ENCODE peak calls at places on chromosomes 16 and 17, in four cellular contexts. Z is pancreas, Q is AG09309, X is endothelial cell of umbilical vein. M is an unnamed sample.

GRCh38 chr17:30970757-30971567 is at the start of gene RNF135:
- DNase-seq in Q (peak; percentile 46), Z (peak; percentile 78), X (peak; percentile 84), M (peak; percentile 95)

GRCh38 chr16:70428178-70428998 is 10.5 kb downstream of the ST3GAL2 start:
- DNase-seq in Z (peak; percentile 95), Q (peak; percentile 71), X (peak; percentile 96), M (peak; percentile 95)

GRCh38 chr17:42288078-42288984 is at the start of gene STAT5A:
- DNase-seq in Z (peak; percentile 86), X (peak; percentile 88), Q (no peak), M (peak; percentile 89)

GRCh38 chr17:36939059-36939943 is 2.0 kb downstream of the LHX1 start:
- DNase-seq in Z (no peak), X (no peak), Q (no peak), M (no peak)

GRCh38 chr17:48641541-48642058 is 15.4 kb upstream of the HOXB9 start:
- DNase-seq in Z (no peak), Q (no peak), X (no peak), M (no peak)

GRCh38 chr17:65441053-65441635 is 120.3 kb downstream of the AXIN2 start:
- DNase-seq in Q (no peak), Z (no peak), X (no peak), M (no peak)

GRCh38 chr17:17757391-17757791 is 76.1 kb downstream of the RAI1 start:
- DNase-seq in Q (no peak), Z (no peak), X (no peak), M (no peak)

GRCh38 chr17:57458718-57459285 is 202.5 kb downstream of the MSI2 start:
- DNase-seq in X (no peak), Q (no peak), Z (no peak), M (no peak)

GRCh38 chr16:52578007-52578828 is 31.3 kb upstream of the TOX3 start:
- DNase-seq in Z (no peak), Q (no peak), X (no peak), M (no peak)

GRCh38 chr17:42852351-42852750 is 1.4 kb downstream of the AOC3 start:
- DNase-seq in Z (no peak), X (no peak), Q (no peak), M (no peak)

GRCh38 chr16:2514333-2515179 is 804 bp downstream of the ATP6V0C start:
- DNase-seq in Q (no peak), X (no peak), Z (peak; percentile 70), M (no peak)

GRCh38 chr16:57613514-57613913 is 14.9 kb upstream of the ADGRG1 start:
- DNase-seq in X (no peak), Z (no peak), Q (no peak), M (no peak)

GRCh38 chr17:28174352-28175046 is 132.0 kb downstream of the NLK start:
- DNase-seq in Q (no peak), Z (no peak), X (peak; percentile 29), M (no peak)

GRCh38 chr17:66836063-66837005 is 1.4 kb downstream of the CACNG5 start:
- DNase-seq in Q (no peak), X (no peak), Z (no peak), M (no peak)

GRCh38 chr16:30570621-30571443 is 682 bp downstream of the ZNF688 start:
- DNase-seq in Z (peak; percentile 45), Q (no peak), X (peak; percentile 42), M (no peak)

GRCh38 chr16:645852-646678 is 3.1 kb upstream of the WDR90 start:
- DNase-seq in Z (no peak), X (no peak), Q (no peak), M (no peak)

GRCh38 chr16:10494343-10495030 is 85.9 kb downstream of the EMP2 start:
- DNase-seq in Q (no peak), X (no peak), Z (no peak), M (no peak)

GRCh38 chr17:34360571-34360970 is 2.5 kb downstream of the CCL1 start:
- DNase-seq in Q (no peak), Z (no peak), X (no peak), M (no peak)

GRCh38 chr17:67150826-67151225 is 94.2 kb downstream of the HELZ start:
- DNase-seq in X (no peak), Q (no peak), Z (no peak), M (no peak)

GRCh38 chr16:85401917-85402766 is 211.0 kb upstream of the GSE1 start:
- DNase-seq in Z (no peak), Q (no peak), X (no peak), M (no peak)

GRCh38 chr16:22397459-22397858 is 23.0 kb upstream of the CDR2 start:
- DNase-seq in X (no peak), Q (peak; percentile 95), Z (no peak), M (peak; percentile 96)

GRCh38 chr16:72856797-72857196 is 191.1 kb downstream of the ZFHX3 start:
- DNase-seq in Q (no peak), Z (no peak), X (no peak), M (peak; percentile 27)

GRCh38 chr16:75591001-75591852 is 25.0 kb downstream of the GABARAPL2 start:
- DNase-seq in X (peak; percentile 52), Q (peak; percentile 52), Z (no peak), M (peak; percentile 79)

GRCh38 chr17:58643147-58643546 is 48.7 kb downstream of the TEX14 start:
- DNase-seq in X (peak; percentile 35), Z (no peak), Q (no peak), M (peak; percentile 61)

GRCh38 chr17:40532520-40533253 is 31.3 kb upstream of the TNS4 start:
- DNase-seq in Z (no peak), Q (no peak), X (peak; percentile 94), M (no peak)

GRCh38 chr17:82356028-82356427 is 3.0 kb upstream of the TEX19 start:
- DNase-seq in Q (no peak), Z (peak; percentile 66), X (no peak), M (no peak)

GRCh38 chr17:14427914-14428639 is 127.2 kb downstream of the HS3ST3B1 start:
- DNase-seq in Z (no peak), Q (no peak), X (no peak), M (no peak)

GRCh38 chr16:81567987-81568748 is 123.6 kb downstream of the CMIP start:
- DNase-seq in X (peak; percentile 49), Z (peak; percentile 59), Q (peak; percentile 20), M (peak; percentile 76)

GRCh38 chr16:85602831-85603755 is 10.0 kb upstream of the GSE1 start:
- DNase-seq in Q (no peak), Z (peak; percentile 88), X (no peak), M (no peak)

GRCh38 chr17:50151937-50152547 is 1.6 kb upstream of the PPP1R9B start:
- DNase-seq in Q (peak; percentile 48), Z (peak; percentile 78), X (peak; percentile 81), M (peak; percentile 95)

GRCh38 chr17:62869885-62870580 is 61.9 kb upstream of the MARCHF10 start:
- DNase-seq in X (no peak), Z (no peak), Q (no peak), M (peak; percentile 86)

GRCh38 chr17:46742539-46743270 is 75.8 kb downstream of the WNT3 start:
- DNase-seq in X (peak; percentile 57), Q (peak; percentile 52), Z (no peak), M (peak; percentile 96)

GRCh38 chr16:16154292-16154951 is 68.9 kb downstream of the ABCC6 start:
- DNase-seq in Z (no peak), X (no peak), Q (no peak), M (no peak)

GRCh38 chr16:66131156-66131807 is 235.2 kb upstream of the CDH5 start:
- DNase-seq in Q (no peak), X (no peak), Z (no peak), M (peak; percentile 49)

DNA sequence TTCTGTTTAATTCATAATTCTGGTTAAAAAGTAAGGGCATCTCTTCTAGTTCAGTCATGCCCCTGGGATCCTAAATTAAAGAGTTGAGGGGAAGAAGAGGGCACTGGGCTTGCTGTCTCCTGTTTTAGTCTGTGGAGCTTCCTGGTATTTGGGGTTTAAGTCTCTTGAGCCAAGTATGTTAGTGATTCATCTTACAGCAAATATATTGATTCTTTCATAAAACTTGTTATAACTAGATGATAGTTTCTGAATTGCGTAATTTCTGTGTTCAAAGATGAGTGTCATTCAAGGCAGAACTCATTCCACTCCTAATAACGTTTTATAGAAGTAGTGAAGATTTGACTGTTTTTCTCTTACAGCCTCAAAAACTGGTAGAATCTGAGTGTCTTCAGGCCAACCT is 1.7 kb downstream of the TXNDC17 start:
- DNase-seq in Z (no peak), X (no peak), Q (no peak), M (peak; percentile 55)
- H3K4me3 ChIP-seq in Z (no peak overlapping the region), X (no peak overlapping the region), Q (no peak overlapping the region), M (no peak overlapping the region)

GRCh38 chr16:78249056-78249455 is 149.6 kb downstream of the WWOX start:
- DNase-seq in X (no peak), Q (no peak), Z (peak; percentile 62), M (no peak)
- TF ChIP-seq CTCF in X (no peak), Q (no peak), Z (no peak), M (no peak)

GRCh38 chr16:69108069-69108904 is 2.8 kb downstream of the HAS3 start:
- DNase-seq in Q (no peak), Z (no peak), X (no peak), M (no peak)
- H3K4me3 ChIP-seq in Q (no peak overlapping the region), Z (peak overlapping the region; percentile 67), X (no peak overlapping the region), M (no peak overlapping the region)

GRCh38 chr17:44733753-44734152 is 25.0 kb upstream of the ADAM11 start:
- DNase-seq in Z (no peak), X (no peak), Q (no peak), M (no peak)
- TF ChIP-seq CTCF in Z (no peak), X (no peak), Q (peak; percentile 21), M (peak; percentile 14)

GRCh38 chr17:32869345-32870026 is 7.4 kb downstream of the MYO1D start:
- DNase-seq in Z (no peak), Q (no peak), X (peak; percentile 47), M (no peak)

GRCh38 chr17:32871736-32872135 is 5.2 kb downstream of the MYO1D start:
- DNase-seq in X (no peak), Q (no peak), Z (no peak), M (no peak)

GRCh38 chr17:32873114-32873513 is 3.8 kb downstream of the MYO1D start:
- DNase-seq in Q (no peak), X (no peak), Z (no peak), M (no peak)

GRCh38 chr17:32870969-32871368 is 6.0 kb downstream of the MYO1D start:
- DNase-seq in Z (no peak), X (no peak), Q (no peak), M (peak; percentile 74)

GRCh38 chr17:32870027-32870670 is 6.8 kb downstream of the MYO1D start:
- DNase-seq in Z (no peak), Q (no peak), X (peak; percentile 75), M (peak; percentile 75)
- H3K4me3 ChIP-seq in Z (no peak overlapping the region), Q (no peak overlapping the region), X (peak overlapping the region; percentile 57), M (no peak overlapping the region)

M was measured in foreskin fibroblast.